ENCODE peak calls at places on chromosomes 5 and 9, in ten cellular contexts. One of them, this sample, is unnamed.

GRCh38 chr5:2492476-2492875 is 259.0 kb downstream of the IRX2 start:
- DNase-seq in dorsolateral prefrontal cortex: no peak
- DNase-seq in cardiac muscle cell: no peak
- DNase-seq in heart left ventricle: no peak
- DNase-seq in CD8-positive, alpha-beta T cell: no peak
- DNase-seq in fibroblast of lung: no peak
- DNase-seq in thyroid gland: no peak
- DNase-seq in upper lobe of left lung: no peak
- DNase-seq in uterus: no peak
- DNase-seq in left ventricle myocardium inferior: no peak
- DNase-seq in this sample: no peak

GRCh38 chr5:40410231-40410861 is 269.4 kb upstream of the PTGER4 start:
- DNase-seq in dorsolateral prefrontal cortex: no peak
- DNase-seq in cardiac muscle cell: peak; percentile 84
- DNase-seq in heart left ventricle: peak; percentile 33
- DNase-seq in CD8-positive, alpha-beta T cell: peak; percentile 67
- DNase-seq in fibroblast of lung: peak; percentile 72
- DNase-seq in thyroid gland: no peak
- DNase-seq in upper lobe of left lung: no peak
- DNase-seq in uterus: no peak
- DNase-seq in left ventricle myocardium inferior: no peak
- DNase-seq in this sample: no peak

GRCh38 chr5:104223885-104224773 is 661.5 kb upstream of the NUDT12 start:
- DNase-seq in dorsolateral prefrontal cortex: no peak
- DNase-seq in cardiac muscle cell: no peak
- DNase-seq in heart left ventricle: no peak
- DNase-seq in CD8-positive, alpha-beta T cell: no peak
- DNase-seq in fibroblast of lung: no peak
- DNase-seq in thyroid gland: no peak
- DNase-seq in upper lobe of left lung: peak; percentile 54
- DNase-seq in uterus: no peak
- DNase-seq in left ventricle myocardium inferior: no peak
- DNase-seq in this sample: no peak

GRCh38 chr5:129377504-129377903 is 82.6 kb upstream of the ADAMTS19 start:
- DNase-seq in dorsolateral prefrontal cortex: no peak
- DNase-seq in cardiac muscle cell: no peak
- DNase-seq in heart left ventricle: no peak
- DNase-seq in CD8-positive, alpha-beta T cell: no peak
- DNase-seq in fibroblast of lung: no peak
- DNase-seq in thyroid gland: no peak
- DNase-seq in upper lobe of left lung: no peak
- DNase-seq in uterus: no peak
- DNase-seq in left ventricle myocardium inferior: no peak
- DNase-seq in this sample: no peak

GRCh38 chr5:35202319-35203111 is 27.8 kb downstream of the PRLR start:
- DNase-seq in dorsolateral prefrontal cortex: no peak
- DNase-seq in cardiac muscle cell: peak; percentile 57
- DNase-seq in heart left ventricle: peak; percentile 26
- DNase-seq in CD8-positive, alpha-beta T cell: no peak
- DNase-seq in fibroblast of lung: peak; percentile 61
- DNase-seq in thyroid gland: peak; percentile 58
- DNase-seq in upper lobe of left lung: no peak
- DNase-seq in uterus: no peak
- DNase-seq in left ventricle myocardium inferior: peak; percentile 29
- DNase-seq in this sample: no peak

GRCh38 chr5:57784106-57784505 is 301.5 kb upstream of the ACTBL2 start:
- DNase-seq in dorsolateral prefrontal cortex: no peak
- DNase-seq in cardiac muscle cell: peak; percentile 49
- DNase-seq in heart left ventricle: no peak
- DNase-seq in CD8-positive, alpha-beta T cell: no peak
- DNase-seq in fibroblast of lung: no peak
- DNase-seq in thyroid gland: no peak
- DNase-seq in upper lobe of left lung: no peak
- DNase-seq in uterus: no peak
- DNase-seq in left ventricle myocardium inferior: no peak
- DNase-seq in this sample: no peak

GRCh38 chr9:95819636-95820035 is 55.9 kb upstream of the ERCC6L2 start:
- DNase-seq in dorsolateral prefrontal cortex: no peak
- DNase-seq in cardiac muscle cell: no peak
- DNase-seq in heart left ventricle: no peak
- DNase-seq in CD8-positive, alpha-beta T cell: no peak
- DNase-seq in fibroblast of lung: no peak
- DNase-seq in thyroid gland: no peak
- DNase-seq in upper lobe of left lung: no peak
- DNase-seq in uterus: no peak
- DNase-seq in left ventricle myocardium inferior: no peak
- DNase-seq in this sample: no peak

GRCh38 chr5:62167651-62168050 is 138.4 kb upstream of the KIF2A start:
- DNase-seq in dorsolateral prefrontal cortex: no peak
- DNase-seq in cardiac muscle cell: no peak
- DNase-seq in heart left ventricle: no peak
- DNase-seq in CD8-positive, alpha-beta T cell: no peak
- DNase-seq in fibroblast of lung: no peak
- DNase-seq in thyroid gland: no peak
- DNase-seq in upper lobe of left lung: no peak
- DNase-seq in uterus: no peak
- DNase-seq in left ventricle myocardium inferior: no peak
- DNase-seq in this sample: no peak

DNA sequence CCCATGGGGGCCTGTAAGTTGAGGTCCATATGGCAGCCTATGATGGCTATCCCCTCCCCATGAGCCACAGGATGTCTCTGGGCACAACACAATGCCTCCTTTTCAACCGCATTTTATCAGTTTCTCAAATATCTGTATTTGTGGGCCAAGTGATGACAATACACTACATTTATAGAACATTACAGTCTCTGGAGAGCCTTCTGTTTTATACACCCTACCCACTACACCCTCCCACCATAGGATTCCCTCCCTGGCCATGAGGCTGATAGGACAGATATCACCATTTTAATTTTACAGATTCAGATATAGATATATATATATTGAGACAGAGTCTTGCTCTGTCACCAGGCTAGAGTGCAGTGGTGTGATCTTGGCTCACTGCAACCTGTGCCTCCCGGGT is 236.8 kb downstream of the ENC1 start:
- DNase-seq in dorsolateral prefrontal cortex: no peak
- DNase-seq in cardiac muscle cell: no peak
- DNase-seq in heart left ventricle: no peak
- DNase-seq in CD8-positive, alpha-beta T cell: no peak
- DNase-seq in fibroblast of lung: no peak
- DNase-seq in thyroid gland: no peak
- DNase-seq in upper lobe of left lung: no peak
- DNase-seq in uterus: no peak
- DNase-seq in left ventricle myocardium inferior: no peak
- DNase-seq in this sample: no peak
- TF ChIP-seq CTCF in dorsolateral prefrontal cortex: no peak
- TF ChIP-seq CTCF in cardiac muscle cell: no peak
- TF ChIP-seq CTCF in heart left ventricle: no peak
- TF ChIP-seq CTCF in CD8-positive, alpha-beta T cell: no peak
- TF ChIP-seq CTCF in fibroblast of lung: no peak
- TF ChIP-seq CTCF in thyroid gland: no peak
- TF ChIP-seq CTCF in upper lobe of left lung: no peak
- TF ChIP-seq CTCF in uterus: no peak
- TF ChIP-seq CTCF in left ventricle myocardium inferior: no peak
- TF ChIP-seq CTCF in this sample: no peak

DNA sequence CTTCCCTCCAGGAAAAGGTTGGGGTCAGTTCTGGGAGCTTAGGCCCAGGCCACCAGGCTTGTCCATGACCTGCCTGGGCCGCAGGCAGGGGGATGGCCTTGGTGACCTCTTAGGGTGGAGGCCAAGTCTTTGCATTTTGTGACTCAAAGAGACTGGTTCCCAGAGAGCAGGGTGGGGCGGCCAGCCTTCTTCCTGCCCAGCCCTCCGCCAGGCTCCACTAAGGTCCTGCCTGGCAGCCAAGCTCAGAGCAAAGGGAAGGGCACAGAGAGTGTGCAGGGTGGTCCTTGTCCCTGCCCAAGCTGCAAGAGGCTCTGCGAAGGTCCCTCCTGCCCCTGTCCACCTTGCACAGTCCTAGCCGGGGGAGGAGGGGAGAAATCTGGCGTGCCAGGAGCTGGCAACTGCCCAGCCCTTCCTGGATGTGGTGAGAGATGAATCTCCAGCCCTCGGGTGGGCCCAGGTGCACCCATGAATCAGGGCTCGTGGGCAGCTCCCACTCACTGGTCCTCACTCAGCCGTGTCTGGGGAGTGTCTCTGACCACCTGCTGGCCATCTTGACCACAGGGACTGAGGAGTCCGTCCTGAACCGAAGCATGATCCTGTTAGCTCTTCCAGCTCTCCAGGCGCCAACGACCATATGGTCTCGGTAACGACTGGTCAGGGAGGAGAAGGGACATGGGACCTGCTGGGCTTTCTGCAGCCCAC is 2.3 kb upstream of the PTGDS start:
- DNase-seq in dorsolateral prefrontal cortex: no peak
- DNase-seq in cardiac muscle cell: no peak
- DNase-seq in heart left ventricle: no peak
- DNase-seq in CD8-positive, alpha-beta T cell: no peak
- DNase-seq in fibroblast of lung: no peak
- DNase-seq in thyroid gland: no peak
- DNase-seq in upper lobe of left lung: peak; percentile 50
- DNase-seq in uterus: no peak
- DNase-seq in left ventricle myocardium inferior: peak; percentile 53
- DNase-seq in this sample: no peak
- H3K27me3 ChIP-seq in dorsolateral prefrontal cortex: no peaks in the 10 kb centered on the region
- H3K27me3 ChIP-seq in cardiac muscle cell: peaks cover 2% of the 10 kb centered on the region
- H3K27me3 ChIP-seq in heart left ventricle: no peaks in the 10 kb centered on the region
- H3K27me3 ChIP-seq in CD8-positive, alpha-beta T cell: no peaks in the 10 kb centered on the region
- H3K27me3 ChIP-seq in fibroblast of lung: peaks cover 4% of the 10 kb centered on the region
- H3K27me3 ChIP-seq in thyroid gland: no peaks in the 10 kb centered on the region
- H3K27me3 ChIP-seq in upper lobe of left lung: no peaks in the 10 kb centered on the region
- H3K27me3 ChIP-seq in uterus: no peaks in the 10 kb centered on the region
- H3K27me3 ChIP-seq in left ventricle myocardium inferior: no peaks in the 10 kb centered on the region
- H3K27me3 ChIP-seq in this sample: no peaks in the 10 kb centered on the region

GRCh38 chr5:124628251-124628650 is 118.2 kb downstream of the ZNF608 start:
- DNase-seq in dorsolateral prefrontal cortex: no peak
- DNase-seq in cardiac muscle cell: no peak
- DNase-seq in heart left ventricle: no peak
- DNase-seq in CD8-positive, alpha-beta T cell: no peak
- DNase-seq in fibroblast of lung: no peak
- DNase-seq in thyroid gland: no peak
- DNase-seq in upper lobe of left lung: no peak
- DNase-seq in uterus: no peak
- DNase-seq in left ventricle myocardium inferior: no peak
- DNase-seq in this sample: no peak

GRCh38 chr5:124633209-124633608 is 113.2 kb downstream of the ZNF608 start:
- DNase-seq in dorsolateral prefrontal cortex: no peak
- DNase-seq in cardiac muscle cell: no peak
- DNase-seq in heart left ventricle: no peak
- DNase-seq in CD8-positive, alpha-beta T cell: no peak
- DNase-seq in fibroblast of lung: no peak
- DNase-seq in thyroid gland: no peak
- DNase-seq in upper lobe of left lung: no peak
- DNase-seq in uterus: no peak
- DNase-seq in left ventricle myocardium inferior: no peak
- DNase-seq in this sample: no peak

GRCh38 chr5:124628721-124629596 is 117.5 kb downstream of the ZNF608 start:
- DNase-seq in dorsolateral prefrontal cortex: no peak
- DNase-seq in cardiac muscle cell: peak; percentile 87
- DNase-seq in heart left ventricle: no peak
- DNase-seq in CD8-positive, alpha-beta T cell: no peak
- DNase-seq in fibroblast of lung: peak; percentile 93
- DNase-seq in thyroid gland: no peak
- DNase-seq in upper lobe of left lung: peak; percentile 65
- DNase-seq in uterus: no peak
- DNase-seq in left ventricle myocardium inferior: no peak
- DNase-seq in this sample: peak; percentile 82

GRCh38 chr5:124631874-124632550 is 114.4 kb downstream of the ZNF608 start:
- DNase-seq in dorsolateral prefrontal cortex: no peak
- DNase-seq in cardiac muscle cell: no peak
- DNase-seq in heart left ventricle: no peak
- DNase-seq in CD8-positive, alpha-beta T cell: no peak
- DNase-seq in fibroblast of lung: no peak
- DNase-seq in thyroid gland: no peak
- DNase-seq in upper lobe of left lung: no peak
- DNase-seq in uterus: no peak
- DNase-seq in left ventricle myocardium inferior: no peak
- DNase-seq in this sample: no peak

DNA sequence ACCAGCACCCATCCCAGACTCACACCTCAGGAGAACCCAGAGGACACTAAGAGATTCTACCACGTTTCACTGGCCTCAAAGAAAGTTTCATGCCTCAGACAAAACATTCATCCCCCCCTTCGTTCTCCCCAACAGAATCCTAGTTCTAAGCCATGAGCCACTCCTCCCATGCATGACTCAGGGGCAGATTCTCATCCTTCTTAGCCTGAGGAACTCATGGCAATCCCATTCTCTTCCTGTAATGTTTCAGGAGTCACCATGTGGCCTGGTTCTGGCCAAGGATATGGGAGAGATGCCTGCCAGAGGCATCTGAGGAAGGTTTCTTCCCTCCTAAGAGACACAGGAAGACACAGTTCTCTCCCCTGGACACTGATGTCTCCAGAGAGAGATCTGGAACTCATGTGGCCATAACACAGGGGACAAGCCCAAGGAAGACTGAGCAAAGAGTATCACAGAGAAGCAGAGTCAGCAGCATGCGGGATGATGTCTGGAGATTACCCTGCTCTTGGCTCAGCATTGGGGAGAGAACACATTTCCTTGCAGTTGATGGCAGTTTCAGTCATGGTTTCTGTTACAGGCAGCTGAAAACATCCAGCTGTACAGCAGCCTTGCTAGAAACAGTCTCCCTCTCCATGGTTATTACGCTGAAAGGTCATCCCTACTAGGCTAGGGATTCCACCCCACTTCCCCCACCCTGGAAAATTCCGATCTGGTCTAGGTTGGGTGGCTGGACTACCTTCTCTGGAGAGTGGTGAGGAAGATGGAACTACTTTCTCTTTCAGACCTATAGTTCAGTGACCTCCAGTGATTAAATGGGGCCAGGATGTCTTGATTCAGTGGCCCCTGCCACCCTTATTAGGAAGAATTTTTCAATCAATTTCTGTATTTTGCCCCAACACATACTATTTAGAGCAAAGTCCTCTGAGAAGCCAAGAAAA is 115.4 kb downstream of the ZNF608 start:
- DNase-seq in dorsolateral prefrontal cortex: no peak
- DNase-seq in cardiac muscle cell: peak; percentile 17
- DNase-seq in heart left ventricle: no peak
- DNase-seq in CD8-positive, alpha-beta T cell: no peak
- DNase-seq in fibroblast of lung: peak; percentile 57
- DNase-seq in thyroid gland: no peak
- DNase-seq in upper lobe of left lung: no peak
- DNase-seq in uterus: no peak
- DNase-seq in left ventricle myocardium inferior: no peak
- DNase-seq in this sample: no peak
- H3K27ac ChIP-seq in dorsolateral prefrontal cortex: no peak overlapping the region
- H3K27ac ChIP-seq in cardiac muscle cell: peak overlapping the region; percentile 85
- H3K27ac ChIP-seq in heart left ventricle: no peak overlapping the region
- H3K27ac ChIP-seq in CD8-positive, alpha-beta T cell: no peak overlapping the region
- H3K27ac ChIP-seq in fibroblast of lung: no peak overlapping the region
- H3K27ac ChIP-seq in thyroid gland: no peak overlapping the region
- H3K27ac ChIP-seq in upper lobe of left lung: no peak overlapping the region
- H3K27ac ChIP-seq in uterus: no peak overlapping the region
- H3K27ac ChIP-seq in left ventricle myocardium inferior: no peak overlapping the region
- H3K27ac ChIP-seq in this sample: no peak overlapping the region

GRCh38 chr5:44387391-44387790 is 1.8 kb downstream of the FGF10 start:
- DNase-seq in dorsolateral prefrontal cortex: no peak
- DNase-seq in cardiac muscle cell: no peak
- DNase-seq in heart left ventricle: no peak
- DNase-seq in CD8-positive, alpha-beta T cell: no peak
- DNase-seq in fibroblast of lung: peak; percentile 52
- DNase-seq in thyroid gland: no peak
- DNase-seq in upper lobe of left lung: no peak
- DNase-seq in uterus: no peak
- DNase-seq in left ventricle myocardium inferior: no peak
- DNase-seq in this sample: no peak

GRCh38 chr5:44389410-44389879 is at the start of gene FGF10:
- DNase-seq in dorsolateral prefrontal cortex: no peak
- DNase-seq in cardiac muscle cell: peak; percentile 17
- DNase-seq in heart left ventricle: no peak
- DNase-seq in CD8-positive, alpha-beta T cell: no peak
- DNase-seq in fibroblast of lung: peak; percentile 40
- DNase-seq in thyroid gland: no peak
- DNase-seq in upper lobe of left lung: peak; percentile 86
- DNase-seq in uterus: peak; percentile 25
- DNase-seq in left ventricle myocardium inferior: peak; percentile 29
- DNase-seq in this sample: no peak

GRCh38 chr5:44388504-44389409 is 463 bp downstream of the FGF10 start:
- DNase-seq in dorsolateral prefrontal cortex: no peak
- DNase-seq in cardiac muscle cell: peak; percentile 17
- DNase-seq in heart left ventricle: peak; percentile 18
- DNase-seq in CD8-positive, alpha-beta T cell: no peak
- DNase-seq in fibroblast of lung: peak; percentile 47
- DNase-seq in thyroid gland: no peak
- DNase-seq in upper lobe of left lung: peak; percentile 41
- DNase-seq in uterus: peak; percentile 17
- DNase-seq in left ventricle myocardium inferior: peak; percentile 14
- DNase-seq in this sample: no peak

GRCh38 chr5:44387911-44388310 is 1.3 kb downstream of the FGF10 start:
- DNase-seq in dorsolateral prefrontal cortex: no peak
- DNase-seq in cardiac muscle cell: no peak
- DNase-seq in heart left ventricle: no peak
- DNase-seq in CD8-positive, alpha-beta T cell: no peak
- DNase-seq in fibroblast of lung: no peak
- DNase-seq in thyroid gland: no peak
- DNase-seq in upper lobe of left lung: no peak
- DNase-seq in uterus: no peak
- DNase-seq in left ventricle myocardium inferior: no peak
- DNase-seq in this sample: no peak

GRCh38 chr5:44385236-44385940 is 3.8 kb downstream of the FGF10 start:
- DNase-seq in dorsolateral prefrontal cortex: no peak
- DNase-seq in cardiac muscle cell: no peak
- DNase-seq in heart left ventricle: no peak
- DNase-seq in CD8-positive, alpha-beta T cell: no peak
- DNase-seq in fibroblast of lung: peak; percentile 60
- DNase-seq in thyroid gland: no peak
- DNase-seq in upper lobe of left lung: no peak
- DNase-seq in uterus: no peak
- DNase-seq in left ventricle myocardium inferior: no peak
- DNase-seq in this sample: no peak
- TF ChIP-seq CTCF in dorsolateral prefrontal cortex: no peak
- TF ChIP-seq CTCF in cardiac muscle cell: no peak
- TF ChIP-seq CTCF in heart left ventricle: no peak
- TF ChIP-seq CTCF in CD8-positive, alpha-beta T cell: no peak
- TF ChIP-seq CTCF in fibroblast of lung: no peak
- TF ChIP-seq CTCF in thyroid gland: no peak
- TF ChIP-seq CTCF in upper lobe of left lung: no peak
- TF ChIP-seq CTCF in uterus: no peak
- TF ChIP-seq CTCF in left ventricle myocardium inferior: no peak
- TF ChIP-seq CTCF in this sample: no peak

This sample was measured in right atrium auricular region.